ENCODE peak calls at places on chromosomes 6 and 20, in seven cellular contexts. T is PC-3, N is GM23338, O is OCI-LY7, Y is hepatocyte, U is neural progenitor cell, K is SK-N-SH. F is an unnamed sample.

GRCh38 chr6:144215402-144215931 is 65.2 kb downstream of the STX11 start:
- DNase-seq in Y (peak), T (peak), U (no peak), O (peak), N (no peak), K (peak), F (no peak)

GRCh38 chr6:91098006-91098405 is 511.1 kb upstream of the MAP3K7 start:
- DNase-seq in Y (peak), T (no peak), N (no peak), O (no peak), U (no peak), K (no peak), F (no peak)

GRCh38 chr20:44548171-44548678 is 26.4 kb upstream of the SERINC3 start:
- DNase-seq in K (no peak), Y (no peak), N (no peak), U (no peak), T (peak), O (no peak), F (no peak)

GRCh38 chr6:149337330-149337729 is 19.8 kb downstream of the TAB2 start:
- DNase-seq in N (no peak), U (no peak), T (no peak), O (no peak), K (no peak), Y (no peak), F (no peak)

GRCh38 chr20:58797371-58798050 is 53.2 kb downstream of the GNAS-AS1 start:
- DNase-seq in U (no peak), N (no peak), T (no peak), K (no peak), O (no peak), Y (no peak), F (no peak)

GRCh38 chr6:136030131-136030530 is 178.6 kb downstream of the PDE7B start:
- DNase-seq in O (no peak), K (peak), Y (no peak), T (no peak), U (no peak), N (no peak), F (no peak)

GRCh38 chr6:91087864-91088263 is 501.0 kb upstream of the MAP3K7 start:
- DNase-seq in O (no peak), K (no peak), Y (no peak), N (peak), T (no peak), U (peak), F (no peak)

GRCh38 chr6:49949062-49949461 is 14.9 kb downstream of the DEFB114 start:
- DNase-seq in O (no peak), N (no peak), U (no peak), K (no peak), T (no peak), Y (no peak), F (no peak)

GRCh38 chr20:23326774-23327173 is 23.8 kb upstream of the NXT1 start:
- DNase-seq in K (no peak), U (no peak), O (no peak), T (no peak), Y (no peak), N (no peak), F (no peak)

GRCh38 chr6:133827766-133828165 is 61.1 kb upstream of the TCF21 start:
- DNase-seq in U (no peak), O (no peak), N (no peak), Y (no peak), K (no peak), T (no peak), F (no peak)

GRCh38 chr6:136284909-136285308 is 4.7 kb downstream of the BCLAF1 start:
- DNase-seq in K (no peak), T (peak), Y (no peak), N (peak), U (no peak), O (no peak), F (no peak)

GRCh38 chr20:34941224-34941623 is 14.4 kb downstream of the GSS start:
- DNase-seq in Y (no peak), K (no peak), N (no peak), T (no peak), U (no peak), O (no peak), F (no peak)

GRCh38 chr20:58449703-58450138 is 60.7 kb downstream of the VAPB start:
- DNase-seq in T (no peak), Y (no peak), K (peak), N (no peak), U (no peak), O (no peak), F (no peak)

GRCh38 chr20:3759316-3759715 is 8.2 kb downstream of the ADISSP start:
- DNase-seq in U (no peak), K (no peak), O (no peak), T (no peak), N (no peak), Y (no peak), F (no peak)

GRCh38 chr6:152057832-152058498 is 250.5 kb downstream of the ESR1 start:
- DNase-seq in K (no peak), T (peak), O (no peak), U (no peak), Y (no peak), N (peak), F (no peak)

GRCh38 chr6:136923116-136923953 is 1.2 kb downstream of the SLC35D3 start:
- DNase-seq in K (peak), Y (peak), U (peak), T (no peak), N (peak), O (no peak), F (no peak)

GRCh38 chr6:46015119-46015968 is at the start of gene CLIC5:
- DNase-seq in O (no peak), T (no peak), K (peak), U (peak), Y (peak), N (peak), F (no peak)

GRCh38 chr6:105174512-105174911 is 5.3 kb downstream of the POPDC3 start:
- DNase-seq in N (no peak), O (no peak), U (no peak), K (no peak), T (peak), Y (no peak), F (no peak)

GRCh38 chr20:4949833-4950178 is 51.5 kb downstream of the SLC23A2 start:
- DNase-seq in N (peak), K (peak), U (peak), T (peak), O (peak), Y (peak), F (no peak)

GRCh38 chr6:13908955-13909381 is 15.8 kb upstream of the RNF182 start:
- DNase-seq in K (peak), U (peak), O (no peak), N (peak), T (peak), Y (peak), F (peak)

GRCh38 chr6:108941281-108941680 is 93.1 kb downstream of the ARMC2 start:
- DNase-seq in N (no peak), O (no peak), K (no peak), U (no peak), Y (no peak), T (no peak), F (no peak)

GRCh38 chr20:63328716-63329275 is 32.4 kb downstream of the CHRNA4 start:
- DNase-seq in K (no peak), N (no peak), U (no peak), O (no peak), T (no peak), Y (no peak), F (no peak)

GRCh38 chr6:17431581-17431980 is 38.2 kb downstream of the CAP2 start:
- DNase-seq in T (no peak), O (no peak), K (no peak), N (peak), Y (no peak), U (no peak), F (no peak)

GRCh38 chr6:154277578-154278128 is 79.0 kb downstream of the IPCEF1 start:
- DNase-seq in K (no peak), N (no peak), T (no peak), U (no peak), Y (no peak), O (no peak), F (no peak)

GRCh38 chr6:56101141-56101553 is 146.2 kb downstream of the COL21A1 start:
- DNase-seq in T (peak), K (no peak), U (no peak), O (no peak), N (no peak), Y (peak), F (peak)

GRCh38 chr20:9230406-9230805 is 161.5 kb downstream of the PLCB4 start:
- DNase-seq in O (no peak), N (no peak), K (no peak), U (no peak), Y (no peak), T (no peak), F (no peak)

GRCh38 chr6:125182237-125183018 is 28.9 kb downstream of the TPD52L1 start:
- DNase-seq in T (no peak), Y (no peak), U (no peak), O (no peak), N (no peak), K (no peak), F (no peak)

DNA sequence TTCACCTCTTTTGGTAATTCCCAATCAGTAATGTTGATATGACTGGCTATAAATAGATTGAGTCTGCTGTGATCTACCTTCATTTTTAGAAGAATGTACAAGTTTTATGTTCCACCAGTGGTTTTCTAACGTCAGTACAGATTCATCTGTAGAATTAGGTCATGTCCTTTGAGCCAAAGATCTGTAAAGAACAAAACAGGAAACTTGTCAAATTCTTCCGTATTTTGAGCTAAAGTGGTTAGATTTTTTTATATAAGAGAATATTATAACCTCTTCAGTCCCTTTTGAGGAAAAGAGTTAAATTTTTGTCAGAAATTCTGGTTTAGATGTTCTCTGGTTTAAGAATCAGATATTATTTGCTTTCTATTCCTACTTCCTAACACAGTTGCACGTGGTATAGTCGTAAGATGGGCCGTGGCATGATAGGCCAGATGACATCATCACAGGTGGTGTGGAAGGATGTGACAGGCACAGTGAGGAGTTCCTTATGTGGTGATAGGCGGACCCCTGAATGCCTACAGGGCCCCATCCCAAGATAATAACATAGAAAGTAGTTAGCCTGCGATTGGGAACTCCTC is 62.3 kb downstream of the SNX9 start:
- DNase-seq in K (no peak), U (no peak), N (no peak), T (no peak), O (no peak), Y (no peak), F (no peak)
- TF ChIP-seq EZH2phosphoT487 in K (no peak), U (no peak), N (no peak), T (no peak), O (no peak), Y (no peak), F (no peak)

GRCh38 chr6:165308926-165309731 is at the start of gene C6orf118:
- DNase-seq in T (peak), Y (peak), K (peak), N (peak), O (no peak), U (peak), F (no peak)
- TF ChIP-seq EZH2phosphoT487 in T (no peak), Y (no peak), K (no peak), N (no peak), O (no peak), U (peak), F (no peak)

GRCh38 chr6:61886608-61887259 is 399.3 kb downstream of the KHDRBS2 start:
- DNase-seq in N (peak), U (no peak), K (peak), T (peak), O (peak), Y (peak), F (no peak)
- TF ChIP-seq EZH2phosphoT487 in N (no peak), U (no peak), K (no peak), T (no peak), O (no peak), Y (no peak), F (no peak)

DNA sequence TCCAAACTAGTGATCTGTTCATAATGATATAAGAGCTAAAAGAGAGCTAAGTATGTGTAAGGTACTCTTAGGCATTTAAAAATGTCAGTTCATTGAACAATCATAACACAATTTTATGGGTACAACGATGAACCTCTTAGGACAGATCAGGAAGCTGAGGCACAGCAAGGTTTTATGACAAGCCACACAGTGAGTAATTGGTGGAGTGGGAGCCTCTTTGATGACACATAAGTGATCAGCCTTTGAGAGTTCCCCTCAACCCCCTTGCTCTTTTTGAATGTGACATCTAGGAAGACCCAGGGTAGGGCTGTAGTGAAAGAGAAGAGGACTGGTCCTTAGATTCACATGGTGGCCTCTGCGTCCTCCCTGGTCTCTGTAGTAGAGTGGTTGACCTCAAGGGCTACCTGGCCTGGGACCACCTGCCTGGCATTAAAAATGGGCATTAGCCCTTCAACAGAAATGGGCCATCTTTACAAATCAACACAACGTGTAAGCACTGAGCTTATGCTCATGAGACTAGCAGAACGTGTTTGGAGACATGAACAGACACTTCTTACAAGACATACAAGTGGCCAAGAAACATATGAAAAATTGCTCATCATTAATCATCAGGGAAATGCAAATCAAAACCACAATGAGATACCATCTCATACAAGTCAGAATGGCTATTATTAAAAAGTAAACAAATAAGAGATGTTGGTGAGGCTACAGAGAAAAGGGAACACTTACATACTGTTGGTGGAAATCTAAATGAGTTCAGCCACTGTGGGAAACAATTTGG is 328.1 kb upstream of the SOX4 start:
- DNase-seq in N (no peak), O (no peak), U (no peak), T (peak), K (no peak), Y (no peak), F (no peak)
- TF ChIP-seq EZH2phosphoT487 in N (no peak), O (no peak), U (no peak), T (no peak), K (no peak), Y (no peak), F (no peak)

DNA sequence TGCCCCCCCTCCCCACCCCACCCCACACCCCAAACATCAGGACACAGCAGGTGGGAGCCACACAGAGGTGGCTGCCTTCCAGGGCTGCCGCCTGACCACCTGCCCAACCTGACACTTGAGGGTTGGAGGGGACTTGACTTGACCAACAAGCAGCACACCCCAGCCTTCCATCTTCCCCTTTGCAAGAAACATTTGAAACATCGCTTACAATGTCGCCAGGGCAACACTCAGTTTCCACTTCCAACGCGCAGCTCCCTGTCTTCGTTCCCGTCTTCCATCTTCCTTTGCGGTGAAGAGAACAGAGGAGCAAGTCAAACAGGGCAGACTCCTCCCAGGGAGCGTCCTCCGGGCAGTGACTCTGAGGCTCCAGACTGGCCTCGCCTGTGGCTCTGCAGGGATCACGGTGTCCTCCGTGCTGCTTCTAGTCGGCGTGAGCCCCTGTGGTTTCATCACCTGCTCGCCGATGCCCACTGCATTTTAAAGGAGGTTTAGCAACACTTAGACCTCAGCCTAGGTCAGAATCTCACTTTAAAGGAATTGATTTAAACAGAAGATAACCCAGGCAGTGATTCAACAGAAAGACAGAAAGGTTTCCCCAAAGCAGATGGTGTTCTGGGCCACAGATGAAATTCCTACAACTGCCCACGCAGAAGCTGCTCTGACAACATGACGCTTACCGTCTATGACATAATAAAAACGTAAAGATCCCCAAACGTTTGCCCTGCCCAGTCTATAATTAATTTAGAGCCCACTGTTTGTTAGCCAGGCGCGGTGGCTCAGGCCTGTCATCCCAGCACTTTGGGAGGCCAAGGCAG is 130.8 kb downstream of the TAF4 start:
- DNase-seq in K (no peak), T (no peak), Y (no peak), O (no peak), U (no peak), N (no peak), F (no peak)
- TF ChIP-seq EZH2phosphoT487 in K (no peak), T (no peak), Y (no peak), O (no peak), U (no peak), N (no peak), F (no peak)

GRCh38 chr6:1378224-1379025 is 11.0 kb upstream of the FOXF2 start:
- DNase-seq in K (no peak), Y (peak), N (peak), O (no peak), T (no peak), U (peak), F (no peak)

GRCh38 chr6:1377526-1378223 is 11.7 kb upstream of the FOXF2 start:
- DNase-seq in T (no peak), K (no peak), O (no peak), N (peak), U (no peak), Y (no peak), F (no peak)

GRCh38 chr6:1379810-1380198 is 9.6 kb upstream of the FOXF2 start:
- DNase-seq in Y (no peak), N (no peak), T (no peak), U (no peak), K (no peak), O (no peak), F (no peak)

GRCh38 chr6:1380625-1381396 is 8.6 kb upstream of the FOXF2 start:
- DNase-seq in N (no peak), O (no peak), K (no peak), U (peak), Y (no peak), T (no peak), F (no peak)

DNA sequence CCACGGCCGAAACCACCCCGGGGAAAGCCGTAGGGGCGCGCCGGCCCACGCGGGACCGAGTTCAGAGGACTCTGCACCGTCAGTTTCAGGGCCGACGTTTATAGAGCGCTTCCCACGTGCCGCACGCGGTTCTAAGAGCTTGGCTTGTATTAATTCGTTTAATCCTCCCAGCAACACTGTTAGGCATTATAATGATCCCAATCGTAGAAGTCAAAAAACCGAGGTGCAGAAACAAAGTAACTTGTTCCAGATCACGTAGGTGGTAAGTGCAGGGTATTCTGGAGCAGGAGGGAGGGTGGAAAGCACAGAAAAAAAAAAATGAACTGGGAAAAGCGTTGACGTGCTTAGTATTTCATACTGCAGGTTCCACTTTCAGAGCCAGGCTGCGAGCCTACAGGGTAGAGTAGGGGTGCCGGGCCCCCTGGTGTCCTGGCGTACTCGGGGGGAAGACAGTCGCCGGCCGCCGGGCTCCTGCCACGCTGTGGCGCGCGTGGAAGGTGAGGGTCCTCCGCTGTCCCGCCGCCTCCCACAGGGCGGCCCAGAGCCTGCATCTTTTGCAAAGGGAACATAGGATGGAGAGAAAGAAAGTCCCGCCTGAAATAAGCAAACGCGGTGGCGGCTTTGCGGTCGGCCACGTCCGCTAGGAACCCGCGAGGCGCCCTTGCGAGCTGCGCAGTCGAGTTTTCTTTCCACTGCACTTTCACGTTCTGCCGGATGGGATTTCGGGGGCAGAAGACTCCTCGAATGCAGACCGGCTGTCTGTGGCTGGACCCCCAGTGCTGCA is 10.2 kb upstream of the FOXF2 start:
- DNase-seq in O (no peak), N (no peak), Y (no peak), K (no peak), T (no peak), U (peak), F (no peak)
- TF ChIP-seq EZH2phosphoT487 in O (no peak), N (peak), Y (peak), K (no peak), T (no peak), U (peak), F (no peak)

GRCh38 chr6:113148576-113148975 is 708.6 kb upstream of the MARCKS start:
- DNase-seq in O (no peak), Y (no peak), U (no peak), N (no peak), T (peak), K (no peak), F (no peak)
- TF ChIP-seq EZH2phosphoT487 in O (no peak), Y (no peak), U (no peak), N (no peak), T (no peak), K (no peak), F (no peak)

DNA sequence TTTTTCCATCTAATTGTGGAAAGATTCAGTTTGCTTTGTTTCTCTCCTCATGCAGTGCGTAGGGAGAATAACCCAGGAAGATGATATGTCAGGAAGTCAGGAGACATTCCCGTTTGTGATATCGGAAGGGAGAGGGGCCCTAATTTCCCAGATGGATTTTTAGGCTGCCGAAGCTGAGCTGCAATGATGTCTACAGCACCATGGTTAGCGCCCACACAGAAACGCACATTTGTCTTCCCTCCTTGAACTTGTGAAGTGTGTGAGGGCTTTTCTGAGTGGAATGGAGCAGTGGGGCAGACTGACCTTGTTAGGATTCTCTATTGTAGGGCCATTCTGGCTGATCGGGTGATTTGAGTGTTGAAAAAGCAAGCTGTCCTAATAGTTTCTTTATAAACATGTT is 191.3 kb upstream of the ARG1 start:
- DNase-seq in T (no peak), K (no peak), O (no peak), U (no peak), Y (no peak), N (no peak), F (no peak)
- TF ChIP-seq EZH2phosphoT487 in T (no peak), K (no peak), O (no peak), U (no peak), Y (no peak), N (no peak), F (no peak)

F was measured in HCT116.